ENCODE peak calls at places on chromosome 14, in four cellular contexts. One of them, this sample, is unnamed.

GRCh38 chr14:67487937-67488893 is at the start of gene TMEM229B:
- DNase-seq in breast epithelium: no peak
- DNase-seq in transverse colon: peak; percentile 74
- DNase-seq in adrenal gland: no peak
- DNase-seq in this sample: no peak

GRCh38 chr14:101226603-101227425 is 323.3 kb upstream of the RTL1 start:
- DNase-seq in breast epithelium: no peak
- DNase-seq in transverse colon: peak; percentile 31
- DNase-seq in adrenal gland: no peak
- DNase-seq in this sample: no peak

GRCh38 chr14:59632381-59632780 is 55.8 kb upstream of the CCDC175 start:
- DNase-seq in breast epithelium: no peak
- DNase-seq in transverse colon: peak; percentile 30
- DNase-seq in adrenal gland: no peak
- DNase-seq in this sample: no peak

GRCh38 chr14:46250113-46250703 is 401.4 kb downstream of the RPL10L start:
- DNase-seq in breast epithelium: no peak
- DNase-seq in transverse colon: no peak
- DNase-seq in adrenal gland: no peak
- DNase-seq in this sample: no peak

GRCh38 chr14:71187633-71188356 is 280.5 kb downstream of the PCNX1 start:
- DNase-seq in breast epithelium: no peak
- DNase-seq in transverse colon: no peak
- DNase-seq in adrenal gland: no peak
- DNase-seq in this sample: no peak

GRCh38 chr14:67919259-67919658 is 99.7 kb downstream of the RAD51B start:
- DNase-seq in breast epithelium: no peak
- DNase-seq in transverse colon: no peak
- DNase-seq in adrenal gland: no peak
- DNase-seq in this sample: no peak

GRCh38 chr14:64737391-64738305 is 33.4 kb downstream of the PLEKHG3 start:
- DNase-seq in breast epithelium: no peak
- DNase-seq in transverse colon: no peak
- DNase-seq in adrenal gland: no peak
- DNase-seq in this sample: no peak

GRCh38 chr14:90677484-90678045 is 138.7 kb downstream of the TTC7B start:
- DNase-seq in breast epithelium: no peak
- DNase-seq in transverse colon: no peak
- DNase-seq in adrenal gland: no peak
- DNase-seq in this sample: no peak

GRCh38 chr14:67385618-67386017 is 25.5 kb downstream of the EIF2S1 start:
- DNase-seq in breast epithelium: no peak
- DNase-seq in transverse colon: no peak
- DNase-seq in adrenal gland: no peak
- DNase-seq in this sample: no peak

GRCh38 chr14:39233680-39234326 is at the start of gene MIA2:
- DNase-seq in breast epithelium: no peak
- DNase-seq in transverse colon: no peak
- DNase-seq in adrenal gland: no peak
- DNase-seq in this sample: no peak

GRCh38 chr14:100911665-100912316 is 8.3 kb upstream of the RTL1 start:
- DNase-seq in breast epithelium: no peak
- DNase-seq in transverse colon: no peak
- DNase-seq in adrenal gland: no peak
- DNase-seq in this sample: no peak

GRCh38 chr14:86858043-86858442 is 1134.9 kb downstream of the GALC start:
- DNase-seq in breast epithelium: no peak
- DNase-seq in transverse colon: no peak
- DNase-seq in adrenal gland: no peak
- DNase-seq in this sample: no peak

GRCh38 chr14:21384494-21384851 is 654 bp upstream of the SUPT16H start:
- DNase-seq in breast epithelium: no peak
- DNase-seq in transverse colon: no peak
- DNase-seq in adrenal gland: no peak
- DNase-seq in this sample: no peak

GRCh38 chr14:67704484-67705089 is 2.9 kb downstream of the RDH12 start:
- DNase-seq in breast epithelium: no peak
- DNase-seq in transverse colon: no peak
- DNase-seq in adrenal gland: no peak
- DNase-seq in this sample: no peak

GRCh38 chr14:100067971-100068959 is 3.0 kb downstream of the EVL start:
- DNase-seq in breast epithelium: no peak
- DNase-seq in transverse colon: peak; percentile 66
- DNase-seq in adrenal gland: no peak
- DNase-seq in this sample: peak; percentile 28

GRCh38 chr14:79831198-79831890 is 380.0 kb downstream of the DIO2 start:
- DNase-seq in breast epithelium: no peak
- DNase-seq in transverse colon: no peak
- DNase-seq in adrenal gland: no peak
- DNase-seq in this sample: no peak

GRCh38 chr14:49549881-49550280 is 36.3 kb downstream of the RPS29 start:
- DNase-seq in breast epithelium: no peak
- DNase-seq in transverse colon: no peak
- DNase-seq in adrenal gland: no peak
- DNase-seq in this sample: no peak

GRCh38 chr14:47194051-47194450 is 481.4 kb downstream of the MDGA2 start:
- DNase-seq in breast epithelium: no peak
- DNase-seq in transverse colon: no peak
- DNase-seq in adrenal gland: no peak
- DNase-seq in this sample: no peak

GRCh38 chr14:79418649-79419415 is 792.5 kb downstream of the DIO2 start:
- DNase-seq in breast epithelium: no peak
- DNase-seq in transverse colon: no peak
- DNase-seq in adrenal gland: no peak
- DNase-seq in this sample: no peak

GRCh38 chr14:50943261-50943942 is 881 bp downstream of the PYGL start:
- DNase-seq in breast epithelium: no peak
- DNase-seq in transverse colon: peak; percentile 58
- DNase-seq in adrenal gland: peak; percentile 37
- DNase-seq in this sample: peak; percentile 78

GRCh38 chr14:78737116-78737515 is 566.9 kb downstream of the NRXN3 start:
- DNase-seq in breast epithelium: no peak
- DNase-seq in transverse colon: no peak
- DNase-seq in adrenal gland: no peak
- DNase-seq in this sample: no peak

GRCh38 chr14:92121207-92121669 is 268 bp downstream of the NDUFB1 start:
- DNase-seq in breast epithelium: no peak
- DNase-seq in transverse colon: peak; percentile 39
- DNase-seq in adrenal gland: no peak
- DNase-seq in this sample: peak; percentile 44

GRCh38 chr14:34872822-34873590 is 2.2 kb downstream of the BAZ1A start:
- DNase-seq in breast epithelium: no peak
- DNase-seq in transverse colon: peak; percentile 16
- DNase-seq in adrenal gland: no peak
- DNase-seq in this sample: no peak

GRCh38 chr14:45199246-45199645 is 53.8 kb downstream of the MIS18BP1 start:
- DNase-seq in breast epithelium: no peak
- DNase-seq in transverse colon: no peak
- DNase-seq in adrenal gland: no peak
- DNase-seq in this sample: no peak

GRCh38 chr14:82398313-82398712 is 864.7 kb upstream of the SEL1L start:
- DNase-seq in breast epithelium: no peak
- DNase-seq in transverse colon: no peak
- DNase-seq in adrenal gland: no peak
- DNase-seq in this sample: no peak

GRCh38 chr14:84421611-84422010 is 1108.3 kb upstream of the FLRT2 start:
- DNase-seq in breast epithelium: no peak
- DNase-seq in transverse colon: no peak
- DNase-seq in adrenal gland: no peak
- DNase-seq in this sample: no peak

GRCh38 chr14:24761141-24761540 is 127.2 kb upstream of the GZMB start:
- DNase-seq in breast epithelium: no peak
- DNase-seq in transverse colon: no peak
- DNase-seq in adrenal gland: no peak
- DNase-seq in this sample: no peak

GRCh38 chr14:91354979-91355685 is 62.5 kb downstream of the CCDC88C start:
- DNase-seq in breast epithelium: no peak
- DNase-seq in transverse colon: peak; percentile 53
- DNase-seq in adrenal gland: no peak
- DNase-seq in this sample: no peak

GRCh38 chr14:70845601-70846000 is 36.3 kb upstream of the MAP3K9 start:
- DNase-seq in breast epithelium: no peak
- DNase-seq in transverse colon: no peak
- DNase-seq in adrenal gland: no peak
- DNase-seq in this sample: no peak

GRCh38 chr14:35386673-35387125 is 17.9 kb downstream of the NFKBIA start:
- DNase-seq in breast epithelium: no peak
- DNase-seq in transverse colon: no peak
- DNase-seq in adrenal gland: no peak
- DNase-seq in this sample: no peak

GRCh38 chr14:84885061-84885460 is 644.9 kb upstream of the FLRT2 start:
- DNase-seq in breast epithelium: no peak
- DNase-seq in transverse colon: no peak
- DNase-seq in adrenal gland: no peak
- DNase-seq in this sample: no peak

GRCh38 chr14:39432619-39433451 is 602 bp upstream of the FBXO33 start:
- DNase-seq in breast epithelium: peak; percentile 92
- DNase-seq in transverse colon: peak; percentile 95
- DNase-seq in adrenal gland: peak; percentile 95
- DNase-seq in this sample: peak; percentile 91

GRCh38 chr14:91177073-91177796 is 63.4 kb downstream of the DGLUCY start:
- DNase-seq in breast epithelium: no peak
- DNase-seq in transverse colon: peak; percentile 62
- DNase-seq in adrenal gland: peak; percentile 39
- DNase-seq in this sample: peak; percentile 48

GRCh38 chr14:101072070-101072469 is 168.5 kb upstream of the RTL1 start:
- DNase-seq in breast epithelium: peak; percentile 38
- DNase-seq in transverse colon: no peak
- DNase-seq in adrenal gland: no peak
- DNase-seq in this sample: no peak

GRCh38 chr14:33657478-33657877 is 293.4 kb downstream of the EGLN3 start:
- DNase-seq in breast epithelium: no peak
- DNase-seq in transverse colon: no peak
- DNase-seq in adrenal gland: no peak
- DNase-seq in this sample: no peak

GRCh38 chr14:78767436-78767835 is 597.3 kb downstream of the NRXN3 start:
- DNase-seq in breast epithelium: no peak
- DNase-seq in transverse colon: no peak
- DNase-seq in adrenal gland: no peak
- DNase-seq in this sample: no peak

GRCh38 chr14:41137741-41138140 is 468.9 kb upstream of the LRFN5 start:
- DNase-seq in breast epithelium: no peak
- DNase-seq in transverse colon: no peak
- DNase-seq in adrenal gland: no peak
- DNase-seq in this sample: no peak

GRCh38 chr14:20343855-20344205 is 395 bp downstream of the PARP2 start:
- DNase-seq in breast epithelium: no peak
- DNase-seq in transverse colon: no peak
- DNase-seq in adrenal gland: no peak
- DNase-seq in this sample: no peak

GRCh38 chr14:20345366-20345765 is 1.9 kb downstream of the PARP2 start:
- DNase-seq in breast epithelium: no peak
- DNase-seq in transverse colon: no peak
- DNase-seq in adrenal gland: no peak
- DNase-seq in this sample: no peak

GRCh38 chr14:20347747-20348146 is 4.3 kb downstream of the PARP2 start:
- DNase-seq in breast epithelium: no peak
- DNase-seq in transverse colon: no peak
- DNase-seq in adrenal gland: peak; percentile 56
- DNase-seq in this sample: no peak

GRCh38 chr14:20346713-20347112 is 3.3 kb downstream of the PARP2 start:
- DNase-seq in breast epithelium: no peak
- DNase-seq in transverse colon: no peak
- DNase-seq in adrenal gland: no peak
- DNase-seq in this sample: no peak

GRCh38 chr14:20343092-20343854 is at the start of gene PARP2:
- DNase-seq in breast epithelium: peak; percentile 96
- DNase-seq in transverse colon: peak; percentile 96
- DNase-seq in adrenal gland: peak; percentile 97
- DNase-seq in this sample: peak; percentile 97
- TF ChIP-seq POLR2A in breast epithelium: peak; percentile 86
- TF ChIP-seq POLR2A in transverse colon: peak; percentile 93
- TF ChIP-seq POLR2A in adrenal gland: peak; percentile 98
- TF ChIP-seq POLR2A in this sample: peak; percentile 67

GRCh38 chr14:93733646-93734045 is 54.6 kb downstream of the PRIMA1 start:
- DNase-seq in breast epithelium: no peak
- DNase-seq in transverse colon: no peak
- DNase-seq in adrenal gland: no peak
- DNase-seq in this sample: no peak
- H3K27ac ChIP-seq in breast epithelium: no peak overlapping the region
- H3K27ac ChIP-seq in transverse colon: no peak overlapping the region
- H3K27ac ChIP-seq in adrenal gland: no peak overlapping the region
- H3K27ac ChIP-seq in this sample: peak overlapping the region; percentile 56

GRCh38 chr14:74557691-74558090 is 54.3 kb downstream of the LTBP2 start:
- DNase-seq in breast epithelium: no peak
- DNase-seq in transverse colon: no peak
- DNase-seq in adrenal gland: no peak
- DNase-seq in this sample: no peak

GRCh38 chr14:74551903-74552371 is 58.4 kb downstream of the ISCA2 start:
- DNase-seq in breast epithelium: no peak
- DNase-seq in transverse colon: no peak
- DNase-seq in adrenal gland: no peak
- DNase-seq in this sample: no peak

GRCh38 chr14:74555476-74556050 is 56.5 kb downstream of the LTBP2 start:
- DNase-seq in breast epithelium: no peak
- DNase-seq in transverse colon: no peak
- DNase-seq in adrenal gland: no peak
- DNase-seq in this sample: no peak

GRCh38 chr14:74552623-74553022 is 59.1 kb downstream of the ISCA2 start:
- DNase-seq in breast epithelium: no peak
- DNase-seq in transverse colon: peak; percentile 44
- DNase-seq in adrenal gland: no peak
- DNase-seq in this sample: peak; percentile 48

GRCh38 chr14:74554742-74555362 is 57.2 kb downstream of the LTBP2 start:
- DNase-seq in breast epithelium: no peak
- DNase-seq in transverse colon: no peak
- DNase-seq in adrenal gland: no peak
- DNase-seq in this sample: no peak
- H3K4me3 ChIP-seq in breast epithelium: no peak overlapping the region
- H3K4me3 ChIP-seq in transverse colon: no peak overlapping the region
- H3K4me3 ChIP-seq in adrenal gland: no peak overlapping the region
- H3K4me3 ChIP-seq in this sample: no peak overlapping the region

GRCh38 chr14:104843442-104844305 is 21.4 kb upstream of the CEP170B start:
- DNase-seq in breast epithelium: peak; percentile 53
- DNase-seq in transverse colon: no peak
- DNase-seq in adrenal gland: no peak
- DNase-seq in this sample: peak; percentile 14
- TF ChIP-seq POLR2A in breast epithelium: no peak
- TF ChIP-seq POLR2A in transverse colon: no peak
- TF ChIP-seq POLR2A in adrenal gland: no peak
- TF ChIP-seq POLR2A in this sample: no peak

GRCh38 chr14:68931474-68932051 is 47.5 kb downstream of the ACTN1 start:
- DNase-seq in breast epithelium: no peak
- DNase-seq in transverse colon: no peak
- DNase-seq in adrenal gland: no peak
- DNase-seq in this sample: no peak

GRCh38 chr14:68931063-68931462 is 48.0 kb downstream of the ACTN1 start:
- DNase-seq in breast epithelium: no peak
- DNase-seq in transverse colon: no peak
- DNase-seq in adrenal gland: no peak
- DNase-seq in this sample: no peak

GRCh38 chr14:68928770-68929550 is 50.1 kb downstream of the ACTN1 start:
- DNase-seq in breast epithelium: no peak
- DNase-seq in transverse colon: no peak
- DNase-seq in adrenal gland: no peak
- DNase-seq in this sample: no peak

GRCh38 chr14:68927956-68928675 is 51.0 kb downstream of the ACTN1 start:
- DNase-seq in breast epithelium: no peak
- DNase-seq in transverse colon: no peak
- DNase-seq in adrenal gland: no peak
- DNase-seq in this sample: no peak

GRCh38 chr14:68929623-68930307 is 49.3 kb downstream of the ACTN1 start:
- DNase-seq in breast epithelium: no peak
- DNase-seq in transverse colon: no peak
- DNase-seq in adrenal gland: no peak
- DNase-seq in this sample: no peak
- H3K27ac ChIP-seq in breast epithelium: peak overlapping the region; percentile 53
- H3K27ac ChIP-seq in transverse colon: peak overlapping the region; percentile 95
- H3K27ac ChIP-seq in adrenal gland: no peak overlapping the region
- H3K27ac ChIP-seq in this sample: peak overlapping the region; percentile 78

This sample was measured in uterus.